ENCODE peak calls at places on chromosomes 1 and 21, in six cellular contexts. X is uterus, L is cardiac fibroblast, G is bronchial epithelial cell, H is neural progenitor cell, R is endodermal cell. C is an unnamed sample.
A peak's percentile ranks its signal among the peaks of the same experiment; 100 is the strongest.

GRCh38 chr1:42682739-42683529 is 716 bp downstream of the YBX1 start:
- DNase-seq in X (peak; percentile 51), L (peak; percentile 79), G (peak; percentile 30), H (peak; percentile 86), R (peak; percentile 69), C (no peak)

GRCh38 chr1:24717867-24718650 is 27.2 kb upstream of the CLIC4 start:
- DNase-seq in X (no peak), L (no peak), G (no peak), H (no peak), R (no peak), C (no peak)

GRCh38 chr21:35257413-35257812 is 208.3 kb upstream of the RUNX1 start:
- DNase-seq in X (peak; percentile 32), L (peak; percentile 95), G (peak; percentile 96), H (no peak), R (no peak), C (no peak)

GRCh38 chr1:5611855-5612254 is 380.4 kb downstream of the NPHP4 start:
- DNase-seq in X (no peak), L (no peak), G (peak; percentile 22), H (no peak), R (no peak), C (no peak)

GRCh38 chr1:33441088-33441745 is 10.3 kb upstream of the PHC2 start:
- DNase-seq in X (no peak), L (no peak), G (no peak), H (no peak), R (no peak), C (no peak)

GRCh38 chr1:44571712-44572571 is 102.3 kb downstream of the TMEM53 start:
- DNase-seq in X (no peak), L (no peak), G (peak; percentile 29), H (no peak), R (no peak), C (no peak)

GRCh38 chr1:150535511-150536281 is 13.5 kb upstream of the ADAMTSL4 start:
- DNase-seq in X (no peak), L (peak; percentile 57), G (no peak), H (peak; percentile 11), R (peak; percentile 70), C (no peak)

GRCh38 chr1:213678348-213678747 is 309.4 kb upstream of the PROX1 start:
- DNase-seq in X (no peak), L (no peak), G (no peak), H (no peak), R (no peak), C (no peak)

GRCh38 chr1:171793656-171794055 is 12.2 kb downstream of the METTL13 start:
- DNase-seq in X (no peak), L (no peak), G (peak; percentile 7), H (no peak), R (no peak), C (no peak)

GRCh38 chr1:2415801-2416208 is 3.4 kb upstream of the PEX10 start:
- DNase-seq in X (no peak), L (no peak), G (peak; percentile 36), H (no peak), R (no peak), C (no peak)

DNA sequence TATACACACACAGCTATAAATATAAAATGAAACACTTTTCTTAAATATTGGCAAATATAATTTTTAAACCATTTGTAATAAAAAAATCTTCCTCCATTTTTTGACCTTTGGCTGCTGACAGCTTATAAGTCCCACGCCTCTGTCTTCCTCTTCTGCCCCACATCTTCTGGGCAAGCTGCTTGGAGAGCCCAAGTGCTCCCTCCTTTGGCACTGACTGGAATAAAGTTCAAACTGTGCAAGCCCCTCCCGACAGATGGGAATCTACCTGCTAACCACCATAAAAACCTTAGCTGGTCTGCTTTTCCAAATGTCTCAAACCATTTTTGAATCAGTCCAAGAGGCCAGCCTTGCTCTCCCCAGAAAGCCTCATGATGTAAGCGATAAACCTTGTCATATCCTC is 99.7 kb downstream of the SNX7 start:
- DNase-seq in X (no peak), L (peak; percentile 1), G (peak; percentile 5), H (peak; percentile 46), R (peak; percentile 67), C (no peak)
- TF ChIP-seq CTCF in X (no peak), L (no peak), G (peak; percentile 4), H (peak; percentile 54), R (peak; percentile 72), C (peak; percentile 15)

DNA sequence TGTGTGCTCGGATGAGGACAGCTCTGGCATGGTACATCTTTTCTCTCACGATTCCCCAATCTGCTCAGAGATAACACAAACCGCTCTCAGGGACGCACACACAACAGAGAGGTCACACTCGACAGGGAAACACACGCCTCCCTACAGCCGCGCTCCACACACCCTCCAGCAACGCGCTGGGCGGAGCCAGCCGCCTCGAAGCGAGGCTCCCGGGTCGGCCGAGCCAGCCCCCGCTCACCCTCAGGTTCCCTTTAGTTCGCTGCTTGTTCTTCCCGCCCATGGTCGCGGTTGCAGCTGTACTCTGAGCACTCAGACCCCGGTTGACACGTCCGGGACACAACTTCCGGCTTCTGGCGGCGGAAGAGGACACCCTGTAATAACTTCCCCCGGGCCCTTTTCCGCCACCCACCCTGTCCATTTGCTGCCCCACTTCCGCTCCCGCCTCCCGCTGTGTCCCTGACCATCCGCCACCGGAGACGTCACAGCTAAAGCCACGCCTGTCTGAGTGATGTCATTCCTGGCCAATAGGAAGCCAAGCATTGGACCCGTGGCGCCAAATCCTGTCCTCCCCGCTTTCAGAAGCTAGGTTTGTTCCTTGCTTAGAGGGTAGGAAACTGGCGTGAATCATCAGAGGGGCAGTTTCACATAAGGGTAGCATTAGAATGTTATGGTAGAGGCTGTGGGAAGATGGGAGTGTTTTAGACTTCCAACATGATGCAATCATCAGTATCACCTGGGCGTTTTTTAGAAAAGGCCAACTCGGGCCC is at the start of gene LTN1:
- DNase-seq in X (peak; percentile 99), L (peak; percentile 100), G (peak; percentile 99), H (peak; percentile 98), R (peak; percentile 100), C (peak; percentile 100)
- TF ChIP-seq CTCF in X (no peak), L (no peak), G (no peak), H (no peak), R (no peak), C (no peak)

DNA sequence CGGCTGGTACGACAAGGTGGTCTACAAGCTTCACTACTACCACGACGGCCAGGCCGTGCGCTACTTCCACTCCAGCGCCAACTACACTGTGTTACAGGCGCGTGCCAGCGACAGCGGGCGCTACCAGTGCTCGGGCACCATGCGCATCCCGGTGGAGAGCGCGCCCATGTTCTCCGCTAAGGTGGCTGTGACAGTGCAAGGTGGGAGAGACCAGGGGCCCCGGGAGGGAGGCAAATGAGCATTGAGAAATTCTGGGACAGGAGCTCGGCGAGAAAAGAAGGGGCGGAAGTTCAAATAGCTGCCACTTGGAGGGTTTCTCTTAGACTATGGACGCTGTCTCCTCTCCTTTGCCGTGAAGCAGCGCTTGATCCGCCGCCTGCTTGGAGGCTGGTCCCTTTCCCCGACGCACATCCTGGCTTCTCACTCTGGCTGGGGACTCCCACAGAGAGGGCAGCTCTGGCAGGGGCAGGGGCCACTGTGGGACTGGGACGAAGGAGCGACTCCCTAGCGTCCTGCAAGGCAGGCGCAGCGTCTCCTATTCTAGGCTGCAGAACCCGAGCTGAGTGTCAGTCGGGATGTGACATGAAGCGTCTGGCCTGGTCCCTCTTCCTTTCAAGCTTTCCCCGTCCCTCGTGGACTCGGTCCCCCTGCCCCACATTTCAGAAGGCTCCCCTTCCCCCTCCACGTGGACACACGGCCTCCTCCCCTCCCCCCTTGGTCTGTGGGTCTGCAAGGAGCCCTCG is 4.7 kb downstream of the FCRLB start:
- DNase-seq in X (peak; percentile 44), L (peak; percentile 48), G (no peak), H (peak; percentile 71), R (peak; percentile 86), C (no peak)
- TF ChIP-seq CTCF in X (peak; percentile 17), L (peak; percentile 53), G (peak; percentile 40), H (peak; percentile 44), R (peak; percentile 70), C (peak; percentile 76)

GRCh38 chr21:39124852-39125251 is 58.4 kb downstream of the PSMG1 start:
- DNase-seq in X (no peak), L (peak; percentile 12), G (no peak), H (no peak), R (no peak), C (no peak)

GRCh38 chr21:39126486-39126806 is 56.8 kb downstream of the PSMG1 start:
- DNase-seq in X (no peak), L (no peak), G (no peak), H (no peak), R (no peak), C (no peak)

GRCh38 chr21:39123375-39123774 is 59.9 kb downstream of the PSMG1 start:
- DNase-seq in X (no peak), L (no peak), G (no peak), H (no peak), R (no peak), C (no peak)

GRCh38 chr21:39127506-39127905 is 55.7 kb downstream of the PSMG1 start:
- DNase-seq in X (no peak), L (no peak), G (no peak), H (peak; percentile 44), R (peak; percentile 78), C (no peak)

GRCh38 chr21:39125752-39126485 is 57.3 kb downstream of the PSMG1 start:
- DNase-seq in X (peak; percentile 68), L (peak; percentile 89), G (peak; percentile 68), H (peak; percentile 78), R (peak; percentile 86), C (no peak)
- TF ChIP-seq CTCF in X (peak; percentile 64), L (peak; percentile 75), G (peak; percentile 84), H (peak; percentile 64), R (peak; percentile 77), C (peak; percentile 83)

GRCh38 chr21:23401278-23401677 is 2206.0 kb downstream of the MRPL39 start:
- DNase-seq in X (no peak), L (peak; percentile 2), G (peak; percentile 10), H (peak; percentile 9), R (no peak), C (no peak)
- TF ChIP-seq CTCF in X (no peak), L (no peak), G (no peak), H (peak; percentile 54), R (peak; percentile 76), C (peak; percentile 73)

DNA sequence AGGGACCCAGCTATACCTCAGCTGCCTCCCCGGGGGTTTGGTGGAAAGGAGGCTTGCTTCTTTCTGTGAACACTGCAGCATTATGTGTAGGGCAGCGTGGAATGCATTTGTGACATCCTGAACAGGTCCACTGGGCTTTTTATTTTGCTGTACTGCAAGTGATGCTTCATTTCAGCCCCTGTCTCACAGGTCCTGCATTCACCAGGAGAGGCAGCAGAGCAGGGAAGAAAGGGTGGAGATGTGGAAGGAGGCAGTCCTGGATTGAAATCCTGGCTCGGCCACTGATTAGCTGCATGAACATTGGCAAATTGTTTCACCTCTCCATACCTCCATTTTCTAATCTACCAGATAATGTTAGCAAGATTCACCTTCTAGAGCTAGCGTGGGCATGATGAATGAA is 77.9 kb upstream of the ZBTB18 start:
- DNase-seq in X (no peak), L (no peak), G (no peak), H (no peak), R (no peak), C (no peak)
- TF ChIP-seq CTCF in X (no peak), L (no peak), G (no peak), H (no peak), R (no peak), C (no peak)

DNA sequence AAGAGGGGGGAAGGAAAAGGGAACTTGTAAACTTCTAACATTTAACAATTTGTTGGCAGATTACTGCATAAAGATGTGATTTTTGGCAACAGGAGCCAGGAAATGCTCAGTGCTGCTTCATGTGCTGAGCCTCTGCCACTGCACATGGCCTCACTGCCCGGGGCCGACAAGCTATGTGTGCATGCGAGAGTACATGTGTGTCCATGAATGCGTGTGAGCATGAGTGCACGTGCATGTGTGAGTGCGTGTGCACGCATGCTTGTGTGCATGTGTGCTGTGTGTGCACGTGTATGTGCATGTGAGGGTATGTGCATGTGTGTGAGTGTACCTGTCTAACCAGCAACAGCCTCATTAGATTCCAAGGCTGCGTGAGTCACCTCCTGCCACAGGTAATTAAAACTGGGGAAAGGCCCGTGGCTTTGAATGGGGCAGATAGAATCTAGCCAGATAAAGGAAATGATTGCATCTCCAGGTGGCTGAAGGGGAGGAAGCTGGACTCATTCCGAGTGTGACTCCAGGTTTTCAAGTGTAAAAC is 41.4 kb upstream of the TSPEAR start:
- DNase-seq in X (no peak), L (peak; percentile 16), G (peak; percentile 89), H (no peak), R (no peak), C (no peak)
- TF ChIP-seq CTCF in X (no peak), L (peak; percentile 16), G (peak; percentile 24), H (no peak), R (peak; percentile 45), C (no peak)